ENCODE peak calls at places on chromosomes 3 and 15, in five cellular contexts. M is stomach, L is HepG2, Y is suprapubic skin, C is HL-60. D is an unnamed sample.

GRCh38 chr15:59539799-59540198 is 71.8 kb upstream of the GCNT3 start:
- DNase-seq in M (peak; percentile 16), L (no peak), Y (no peak), C (peak; percentile 21), D (peak; percentile 44)

GRCh38 chr3:149771652-149772271 is 19.5 kb upstream of the COMMD2 start:
- DNase-seq in M (peak; percentile 57), L (peak; percentile 25), Y (no peak), C (peak; percentile 30), D (peak; percentile 57)

GRCh38 chr3:2156244-2156847 is 57.7 kb downstream of the CNTN4 start:
- DNase-seq in M (no peak), L (peak; percentile 8), Y (no peak), C (no peak), D (peak; percentile 47)

GRCh38 chr3:194491996-194492395 is 5.2 kb upstream of the ATP13A3 start:
- DNase-seq in M (no peak), L (no peak), Y (no peak), C (peak; percentile 39), D (no peak)

GRCh38 chr15:74821091-74821789 is 5.2 kb upstream of the CPLX3 start:
- DNase-seq in M (no peak), L (no peak), Y (no peak), C (no peak), D (no peak)

GRCh38 chr15:51366911-51367310 is 25.5 kb downstream of the GLDN start:
- DNase-seq in M (peak; percentile 74), L (no peak), Y (peak; percentile 72), C (peak; percentile 20), D (no peak)

GRCh38 chr3:42652611-42653302 is 740 bp upstream of the ZBTB47 start:
- DNase-seq in M (peak; percentile 81), L (peak; percentile 29), Y (peak; percentile 82), C (peak; percentile 87), D (peak; percentile 79)

GRCh38 chr15:78338756-78339155 is 1.4 kb upstream of the CRABP1 start:
- DNase-seq in M (no peak), L (no peak), Y (no peak), C (no peak), D (no peak)

GRCh38 chr3:106206613-106207012 is 337.8 kb upstream of the CBLB start:
- DNase-seq in M (no peak), L (no peak), Y (no peak), C (no peak), D (no peak)

GRCh38 chr15:78045189-78045588 is 32.3 kb downstream of the TBC1D2B start:
- DNase-seq in M (no peak), L (no peak), Y (no peak), C (no peak), D (no peak)

GRCh38 chr3:143063018-143063417 is 56.6 kb upstream of the CHST2 start:
- DNase-seq in M (no peak), L (no peak), Y (no peak), C (no peak), D (no peak)

GRCh38 chr3:13193320-13194284 is 120.4 kb upstream of the IQSEC1 start:
- DNase-seq in M (no peak), L (no peak), Y (no peak), C (no peak), D (no peak)

GRCh38 chr3:111509308-111509707 is 32.7 kb upstream of the CD96 start:
- DNase-seq in M (no peak), L (no peak), Y (no peak), C (no peak), D (no peak)

GRCh38 chr3:186826316-186826977 is 16.1 kb upstream of the ADIPOQ start:
- DNase-seq in M (no peak), L (no peak), Y (no peak), C (no peak), D (no peak)

GRCh38 chr15:79450648-79451047 is 18.5 kb downstream of the MINAR1 start:
- DNase-seq in M (no peak), L (peak; percentile 5), Y (no peak), C (no peak), D (no peak)

GRCh38 chr3:14472471-14473351 is 67.4 kb downstream of the GRIP2 start:
- DNase-seq in M (no peak), L (peak; percentile 20), Y (no peak), C (no peak), D (no peak)

GRCh38 chr3:50323614-50324199 is 1.2 kb upstream of the HYAL2 start:
- DNase-seq in M (no peak), L (no peak), Y (no peak), C (no peak), D (no peak)

GRCh38 chr3:50325497-50326181 is 2.4 kb downstream of the TUSC2 start:
- DNase-seq in M (no peak), L (no peak), Y (no peak), C (peak; percentile 64), D (no peak)

GRCh38 chr3:50323092-50323600 is 601 bp upstream of the HYAL2 start:
- DNase-seq in M (no peak), L (no peak), Y (no peak), C (peak; percentile 49), D (no peak)

GRCh38 chr3:50326182-50326541 is 1.9 kb downstream of the TUSC2 start:
- DNase-seq in M (no peak), L (no peak), Y (no peak), C (no peak), D (no peak)

GRCh38 chr3:50324351-50325144 is 2.0 kb upstream of the HYAL2 start:
- DNase-seq in M (peak; percentile 69), L (peak; percentile 88), Y (peak; percentile 82), C (peak; percentile 68), D (peak; percentile 40)
- TF ChIP-seq POLR2AphosphoS5 in M (no peak), L (no peak), Y (no peak), C (no peak), D (no peak)

DNA sequence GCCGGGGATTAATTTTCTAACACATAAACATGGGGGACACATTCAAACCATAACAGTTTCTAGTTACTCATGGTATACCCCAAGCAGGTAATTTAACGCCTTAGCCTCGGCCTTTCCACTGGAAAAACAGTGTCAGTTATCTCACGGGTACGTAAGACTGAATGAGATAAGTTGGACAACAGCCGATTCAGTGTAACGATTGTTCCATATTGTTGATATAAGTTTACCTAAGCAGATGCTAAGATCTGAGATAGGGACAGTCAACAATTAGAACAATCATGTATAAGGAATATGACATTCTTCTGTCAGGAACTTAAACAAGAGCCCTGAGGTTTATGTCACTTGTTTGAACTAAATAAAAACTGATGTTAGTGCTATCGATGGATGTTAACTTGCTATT is 130.8 kb downstream of the GHSR start:
- DNase-seq in M (no peak), L (no peak), Y (no peak), C (no peak), D (no peak)
- TF ChIP-seq POLR2AphosphoS5 in M (no peak), L (no peak), Y (no peak), C (no peak), D (no peak)

DNA sequence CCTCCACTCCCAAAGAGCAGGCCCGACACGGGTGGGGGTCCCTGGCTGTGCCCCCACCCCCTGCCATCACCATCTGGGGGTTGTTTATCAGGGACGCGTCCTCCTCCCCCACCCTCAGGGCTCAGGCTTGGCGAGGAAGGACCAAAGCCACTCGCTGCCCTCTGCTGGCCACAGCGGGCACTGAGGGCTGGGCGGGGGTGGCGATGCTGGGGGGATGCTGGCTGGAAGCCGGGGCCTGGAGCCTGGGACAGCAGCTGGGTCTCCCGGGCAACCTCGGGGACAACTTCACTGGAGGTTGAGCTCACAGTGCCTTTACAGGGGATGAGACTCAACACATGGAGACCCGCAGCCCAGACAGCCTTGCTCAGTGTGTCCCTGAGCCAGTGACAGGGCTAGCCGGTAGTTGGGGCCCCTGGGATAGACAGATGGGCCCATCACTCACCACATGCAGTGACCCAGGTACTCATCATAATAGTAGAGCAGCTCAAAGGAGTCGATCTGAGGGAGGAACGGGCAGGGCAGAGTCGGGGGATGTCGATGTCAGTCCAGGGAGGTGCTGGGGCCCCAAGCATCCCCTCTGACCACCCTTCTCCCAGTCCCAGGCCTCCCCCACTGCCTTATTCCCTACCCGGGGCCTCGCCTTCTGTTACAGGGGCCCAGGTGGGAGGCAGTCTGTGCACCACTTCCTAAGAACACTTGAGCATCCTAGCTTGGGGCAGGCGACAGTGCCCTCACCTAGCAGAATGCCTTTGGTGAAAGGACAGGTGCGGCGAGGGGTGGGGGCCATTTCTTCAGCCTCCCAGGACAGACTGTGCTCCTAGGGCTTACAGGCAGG is 5.9 kb upstream of the CALML4 start:
- DNase-seq in M (peak; percentile 56), L (no peak), Y (peak; percentile 74), C (peak; percentile 43), D (peak; percentile 61)
- TF ChIP-seq POLR2AphosphoS5 in M (no peak), L (no peak), Y (no peak), C (no peak), D (no peak)

GRCh38 chr15:34119291-34119690 is 17.4 kb downstream of the PGBD4 start:
- DNase-seq in M (no peak), L (no peak), Y (no peak), C (no peak), D (no peak)

GRCh38 chr15:34124656-34125055 is 22.8 kb downstream of the PGBD4 start:
- DNase-seq in M (no peak), L (no peak), Y (no peak), C (no peak), D (no peak)

GRCh38 chr15:34126522-34126921 is 24.6 kb downstream of the PGBD4 start:
- DNase-seq in M (no peak), L (no peak), Y (no peak), C (no peak), D (no peak)

GRCh38 chr15:34125945-34126344 is 24.1 kb downstream of the PGBD4 start:
- DNase-seq in M (no peak), L (no peak), Y (no peak), C (no peak), D (no peak)

DNA sequence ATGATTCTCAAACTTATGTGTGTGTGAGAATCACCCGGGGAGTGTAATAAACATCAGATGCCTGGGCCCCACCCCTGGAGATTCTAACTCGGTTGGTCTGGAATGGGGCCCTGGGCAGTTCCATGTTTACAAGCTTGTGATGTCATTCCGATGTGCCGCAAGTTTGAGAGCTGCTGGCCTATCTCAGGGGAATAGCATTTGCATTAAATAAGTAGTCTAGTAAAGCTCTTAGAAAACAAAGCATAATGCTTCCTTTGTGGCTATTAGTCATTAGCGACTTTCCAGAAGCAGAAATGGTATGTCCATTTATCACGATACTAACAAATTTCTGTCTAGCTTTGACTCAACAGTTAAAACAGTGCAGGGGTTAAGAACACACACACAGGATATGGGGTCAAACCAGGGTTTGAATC is 20.9 kb downstream of the PGBD4 start:
- DNase-seq in M (no peak), L (peak; percentile 14), Y (no peak), C (no peak), D (no peak)
- TF ChIP-seq POLR2AphosphoS5 in M (no peak), L (no peak), Y (no peak), C (no peak), D (no peak)